ENCODE peak calls at places on chromosomes 2 and 18, in five cellular contexts. X is KG1, V is adrenal gland, W is NAMALWA, Q is EL. H is an unnamed sample.

GRCh38 chr2:128330583-128330982 is 11.9 kb upstream of the HS6ST1 start:
- DNase-seq in W (no peak), Q (no peak), V (no peak), X (no peak), H (no peak)

GRCh38 chr18:8771930-8772329 is 66.6 kb downstream of the MTCL1 start:
- DNase-seq in Q (no peak), V (peak; percentile 26), W (no peak), X (no peak), H (no peak)

GRCh38 chr18:57533399-57533884 is 53.1 kb downstream of the FECH start:
- DNase-seq in W (no peak), Q (peak; percentile 7), V (peak; percentile 46), X (no peak), H (no peak)

GRCh38 chr2:215105607-215106354 is 32.6 kb downstream of the ABCA12 start:
- DNase-seq in Q (peak; percentile 74), V (no peak), W (no peak), X (no peak), H (no peak)

GRCh38 chr2:38720613-38721241 is 30.4 kb downstream of the SRSF7 start:
- DNase-seq in W (no peak), X (no peak), V (peak; percentile 94), Q (peak; percentile 94), H (peak; percentile 85)

GRCh38 chr18:7946724-7947377 is 379.7 kb downstream of the PTPRM start:
- DNase-seq in W (no peak), X (peak; percentile 25), Q (peak; percentile 82), V (peak; percentile 64), H (peak; percentile 10)

GRCh38 chr2:86622409-86622877 is 1.2 kb downstream of the RNF103 start:
- DNase-seq in X (peak; percentile 47), Q (peak; percentile 20), W (peak; percentile 55), V (peak; percentile 51), H (peak; percentile 52)

GRCh38 chr2:85769987-85770362 is 16.2 kb downstream of the ATOH8 start:
- DNase-seq in Q (no peak), W (no peak), V (no peak), X (no peak), H (no peak)

GRCh38 chr2:23651187-23651983 is 266.4 kb downstream of the KLHL29 start:
- DNase-seq in Q (peak; percentile 71), V (peak; percentile 52), W (no peak), X (no peak), H (no peak)

GRCh38 chr2:170710609-170710979 is 4.5 kb upstream of the SP5 start:
- DNase-seq in X (no peak), V (no peak), Q (no peak), W (no peak), H (no peak)

GRCh38 chr18:48643262-48643661 is 104.4 kb downstream of the CTIF start:
- DNase-seq in V (no peak), Q (peak; percentile 49), W (no peak), X (no peak), H (no peak)

H was measured in GM12865.